ENCODE peak calls at places on chromosomes 5 and 9, in eight cellular contexts. V, E, T, Q, J, B, S and G are unnamed samples.

GRCh38 chr5:116371431-116371830 is 203.2 kb downstream of the SEMA6A start:
- DNase-seq in J (no peak), E (no peak), S (no peak), B (no peak), Q (no peak), V (no peak), T (no peak), G (no peak)

GRCh38 chr9:96033896-96034295 is 158.4 kb downstream of the ERCC6L2 start:
- DNase-seq in S (no peak), Q (no peak), B (no peak), E (no peak), V (no peak), T (no peak), J (no peak), G (no peak)

GRCh38 chr9:137279741-137280477 is 2.4 kb downstream of the TOR4A start:
- DNase-seq in J (no peak), B (no peak), S (no peak), Q (no peak), E (no peak), T (no peak), V (no peak), G (no peak)

GRCh38 chr5:127564002-127564769 is 46.7 kb downstream of the PRRC1 start:
- DNase-seq in E (no peak), B (no peak), S (no peak), V (no peak), Q (peak), J (no peak), T (peak), G (no peak)

GRCh38 chr5:1750469-1750868 is 49.2 kb downstream of the MRPL36 start:
- DNase-seq in Q (no peak), J (no peak), V (peak), S (no peak), E (peak), T (no peak), B (no peak), G (no peak)

GRCh38 chr9:90086076-90086475 is 481.3 kb downstream of the GADD45G start:
- DNase-seq in T (peak), S (no peak), Q (no peak), J (no peak), V (no peak), E (no peak), B (no peak), G (peak)

GRCh38 chr5:9878196-9878595 is 248.0 kb upstream of the TAS2R1 start:
- DNase-seq in Q (no peak), E (no peak), J (no peak), T (no peak), B (no peak), V (no peak), S (no peak), G (no peak)

GRCh38 chr5:171639236-171639635 is 146.4 kb upstream of the SMIM23 start:
- DNase-seq in T (no peak), S (no peak), V (no peak), E (no peak), Q (no peak), J (no peak), B (no peak), G (no peak)